ENCODE peak calls at places on chromosome 1, in seven cellular contexts. Y is fibroblast of mammary gland, P is NT2/D1, R is mesenchymal stem cell, J is GM10248, D is brain microvascular endothelial cell, S is CMK. I is an unnamed sample.

GRCh38 chr1:208059328-208060017 is 148.5 kb upstream of the CD34 start:
- DNase-seq in P (no peak), J (no peak), S (no peak), Y (no peak), D (no peak), R (no peak), I (no peak)

GRCh38 chr1:58204284-58204683 is 342.2 kb downstream of the OMA1 start:
- DNase-seq in D (no peak), R (no peak), S (no peak), Y (no peak), P (peak), J (no peak), I (no peak)

GRCh38 chr1:191140038-191140437 is 662.4 kb upstream of the BRINP3 start:
- DNase-seq in J (no peak), Y (no peak), S (no peak), P (no peak), D (no peak), R (no peak), I (no peak)

GRCh38 chr1:19003371-19004290 is 47.2 kb upstream of the IFFO2 start:
- DNase-seq in P (no peak), D (peak), R (no peak), J (no peak), S (no peak), Y (peak), I (peak)

GRCh38 chr1:92037400-92037799 is 7.6 kb downstream of the EPHX4 start:
- DNase-seq in Y (no peak), R (peak), P (no peak), J (no peak), D (no peak), S (no peak), I (peak)

GRCh38 chr1:212035123-212035834 is at the start of the genes DTL and INTS7:
- DNase-seq in P (peak), S (peak), D (peak), Y (peak), J (peak), R (peak), I (peak)

GRCh38 chr1:246404078-246404477 is 103.0 kb downstream of the SMYD3 start:
- DNase-seq in S (no peak), J (no peak), R (no peak), P (no peak), Y (peak), D (no peak), I (peak)

GRCh38 chr1:6860401-6860800 is 75.1 kb downstream of the CAMTA1 start:
- DNase-seq in R (peak), D (peak), Y (peak), P (no peak), J (no peak), S (no peak), I (peak)

GRCh38 chr1:197356723-197357533 is 88.9 kb downstream of the CRB1 start:
- DNase-seq in P (peak), Y (peak), D (peak), S (no peak), R (peak), J (peak), I (peak)

GRCh38 chr1:96536576-96536975 is 185.0 kb upstream of the PTBP2 start:
- DNase-seq in Y (peak), P (no peak), D (peak), S (no peak), J (no peak), R (peak), I (no peak)

GRCh38 chr1:27350673-27351540 is 9.1 kb downstream of the SYTL1 start:
- DNase-seq in P (peak), R (peak), Y (no peak), J (no peak), S (no peak), D (no peak), I (peak)

GRCh38 chr1:158121604-158122254 is 59.0 kb upstream of the CD1D start:
- DNase-seq in P (no peak), D (peak), S (no peak), Y (peak), J (peak), R (peak), I (peak)

GRCh38 chr1:208252126-208252853 is 8.1 kb upstream of the PLXNA2 start:
- DNase-seq in R (peak), J (no peak), Y (no peak), S (no peak), P (no peak), D (no peak), I (peak)

GRCh38 chr1:232543194-232543593 is 86.7 kb downstream of the SIPA1L2 start:
- DNase-seq in P (no peak), J (no peak), S (no peak), Y (no peak), R (no peak), D (no peak), I (no peak)

GRCh38 chr1:176866011-176866410 is 298.5 kb downstream of the ASTN1 start:
- DNase-seq in D (no peak), S (no peak), R (no peak), J (no peak), P (no peak), Y (peak), I (peak)

GRCh38 chr1:21294266-21295058 is 4.2 kb upstream of the ECE1 start:
- DNase-seq in D (no peak), R (peak), S (no peak), Y (no peak), P (no peak), J (peak), I (peak)

GRCh38 chr1:117146067-117146466 is 24.5 kb upstream of the TRIM45 start:
- DNase-seq in Y (no peak), D (no peak), S (no peak), J (no peak), R (no peak), P (no peak), I (no peak)

GRCh38 chr1:147541672-147542548 is 609 bp downstream of the BCL9 start:
- DNase-seq in J (peak), D (peak), P (peak), S (no peak), R (peak), Y (peak), I (peak)

GRCh38 chr1:59391216-59392179 is 94.6 kb downstream of the FGGY start:
- DNase-seq in S (no peak), P (no peak), R (no peak), Y (no peak), J (no peak), D (no peak), I (peak)

GRCh38 chr1:181846681-181847080 is 214.8 kb downstream of the ZNF648 start:
- DNase-seq in Y (no peak), R (no peak), S (no peak), D (no peak), P (no peak), J (no peak), I (no peak)

GRCh38 chr1:67347688-67348472 is 40.2 kb downstream of the IL12RB2 start:
- DNase-seq in J (peak), D (peak), P (peak), Y (peak), R (peak), S (no peak), I (peak)

GRCh38 chr1:156704166-156704711 is 1.1 kb downstream of the CRABP2 start:
- DNase-seq in D (no peak), P (no peak), Y (no peak), R (no peak), J (no peak), S (no peak), I (no peak)

GRCh38 chr1:209805341-209805781 is 581 bp downstream of the IRF6 start:
- DNase-seq in P (no peak), J (no peak), S (no peak), D (no peak), R (no peak), Y (no peak), I (no peak)

GRCh38 chr1:34852677-34853217 is 6.8 kb downstream of the SMIM12 start:
- DNase-seq in P (peak), D (peak), S (peak), R (peak), J (peak), Y (peak), I (peak)

GRCh38 chr1:225464851-225465792 is 37.3 kb upstream of the LBR start:
- DNase-seq in J (no peak), Y (no peak), P (peak), D (no peak), R (no peak), S (no peak), I (no peak)

I was measured in iris pigment epithelial cell.